ENCODE peak calls at places on chromosome 3, in four cellular contexts. One of them, this sample, is unnamed.

GRCh38 chr3:51670053-51670666 is 892 bp upstream of the TEX264 start:
- DNase-seq in globus pallidus: no peak
- DNase-seq in psoas muscle: no peak
- DNase-seq in stimulated activated CD4-positive, alpha-beta T cell treated with anti-CD3 and anti-CD28 coated beads, Interleukin-15, amount 100 ng/mL, for 1 hour: no peak
- DNase-seq in this sample: no peak

GRCh38 chr3:126525853-126526667 is 2.1 kb downstream of the CHST13 start:
- DNase-seq in globus pallidus: no peak
- DNase-seq in psoas muscle: peak; percentile 35
- DNase-seq in stimulated activated CD4-positive, alpha-beta T cell treated with anti-CD3 and anti-CD28 coated beads, Interleukin-15, amount 100 ng/mL, for 1 hour: no peak
- DNase-seq in this sample: no peak

GRCh38 chr3:193771736-193772135 is 178.7 kb downstream of the OPA1 start:
- DNase-seq in globus pallidus: no peak
- DNase-seq in psoas muscle: no peak
- DNase-seq in stimulated activated CD4-positive, alpha-beta T cell treated with anti-CD3 and anti-CD28 coated beads, Interleukin-15, amount 100 ng/mL, for 1 hour: no peak
- DNase-seq in this sample: no peak

GRCh38 chr3:150227839-150228238 is 180.3 kb upstream of the TSC22D2 start:
- DNase-seq in globus pallidus: peak; percentile 55
- DNase-seq in psoas muscle: no peak
- DNase-seq in stimulated activated CD4-positive, alpha-beta T cell treated with anti-CD3 and anti-CD28 coated beads, Interleukin-15, amount 100 ng/mL, for 1 hour: no peak
- DNase-seq in this sample: no peak

GRCh38 chr3:53354945-53355498 is 7.7 kb upstream of the DCP1A start:
- DNase-seq in globus pallidus: no peak
- DNase-seq in psoas muscle: no peak
- DNase-seq in stimulated activated CD4-positive, alpha-beta T cell treated with anti-CD3 and anti-CD28 coated beads, Interleukin-15, amount 100 ng/mL, for 1 hour: no peak
- DNase-seq in this sample: no peak

GRCh38 chr3:139120336-139120971 is 75.8 kb upstream of the PRR23C start:
- DNase-seq in globus pallidus: no peak
- DNase-seq in psoas muscle: no peak
- DNase-seq in stimulated activated CD4-positive, alpha-beta T cell treated with anti-CD3 and anti-CD28 coated beads, Interleukin-15, amount 100 ng/mL, for 1 hour: no peak
- DNase-seq in this sample: no peak

GRCh38 chr3:31242026-31242455 is 290.7 kb upstream of the STT3B start:
- DNase-seq in globus pallidus: no peak
- DNase-seq in psoas muscle: no peak
- DNase-seq in stimulated activated CD4-positive, alpha-beta T cell treated with anti-CD3 and anti-CD28 coated beads, Interleukin-15, amount 100 ng/mL, for 1 hour: no peak
- DNase-seq in this sample: no peak

GRCh38 chr3:48129921-48130320 is 58.3 kb downstream of the CDC25A start:
- DNase-seq in globus pallidus: no peak
- DNase-seq in psoas muscle: no peak
- DNase-seq in stimulated activated CD4-positive, alpha-beta T cell treated with anti-CD3 and anti-CD28 coated beads, Interleukin-15, amount 100 ng/mL, for 1 hour: no peak
- DNase-seq in this sample: no peak

GRCh38 chr3:43296565-43296964 is 10.2 kb downstream of the SNRK start:
- DNase-seq in globus pallidus: peak; percentile 29
- DNase-seq in psoas muscle: no peak
- DNase-seq in stimulated activated CD4-positive, alpha-beta T cell treated with anti-CD3 and anti-CD28 coated beads, Interleukin-15, amount 100 ng/mL, for 1 hour: peak; percentile 25
- DNase-seq in this sample: no peak

GRCh38 chr3:177468331-177468730 is 271.0 kb upstream of the TBL1XR1 start:
- DNase-seq in globus pallidus: no peak
- DNase-seq in psoas muscle: no peak
- DNase-seq in stimulated activated CD4-positive, alpha-beta T cell treated with anti-CD3 and anti-CD28 coated beads, Interleukin-15, amount 100 ng/mL, for 1 hour: no peak
- DNase-seq in this sample: no peak

GRCh38 chr3:14544282-14545250 is 4.4 kb upstream of the GRIP2 start:
- DNase-seq in globus pallidus: no peak
- DNase-seq in psoas muscle: peak; percentile 40
- DNase-seq in stimulated activated CD4-positive, alpha-beta T cell treated with anti-CD3 and anti-CD28 coated beads, Interleukin-15, amount 100 ng/mL, for 1 hour: no peak
- DNase-seq in this sample: no peak

GRCh38 chr3:148319161-148319915 is 378.4 kb upstream of the AGTR1 start:
- DNase-seq in globus pallidus: no peak
- DNase-seq in psoas muscle: no peak
- DNase-seq in stimulated activated CD4-positive, alpha-beta T cell treated with anti-CD3 and anti-CD28 coated beads, Interleukin-15, amount 100 ng/mL, for 1 hour: no peak
- DNase-seq in this sample: no peak